ENCODE peak calls at places on chromosomes 6 and 20, in six cellular contexts. K is heart right ventricle; N is stomach; L is CD8-positive, alpha-beta memory T cell; G is HCT116; X is H1. V is an unnamed sample.

GRCh38 chr6:167455371-167455770 is 130.5 kb downstream of the TTLL2 start:
- DNase-seq in K (no peak), N (no peak), L (no peak), G (no peak), X (no peak), V (no peak)

GRCh38 chr20:62726276-62726675 is 17.6 kb downstream of the NTSR1 start:
- DNase-seq in K (no peak), N (no peak), L (no peak), G (no peak), X (no peak), V (no peak)

GRCh38 chr20:13613917-13614316 is 24.8 kb downstream of the TASP1 start:
- DNase-seq in K (no peak), N (no peak), L (no peak), G (no peak), X (no peak), V (no peak)

GRCh38 chr6:148758492-148758891 is 11.7 kb downstream of the UST start:
- DNase-seq in K (peak), N (no peak), L (peak), G (no peak), X (no peak), V (no peak)

GRCh38 chr6:170250451-170250850 is 40.4 kb downstream of the DLL1 start:
- DNase-seq in K (no peak), N (no peak), L (no peak), G (no peak), X (no peak), V (no peak)

GRCh38 chr6:118469468-118469867 is 78.6 kb upstream of the PLN start:
- DNase-seq in K (no peak), N (no peak), L (no peak), G (no peak), X (no peak), V (no peak)

GRCh38 chr6:35737413-35738211 is 780 bp downstream of the ARMC12 start:
- DNase-seq in K (no peak), N (no peak), L (no peak), G (peak), X (no peak), V (peak)

GRCh38 chr20:25364180-25364788 is 26.4 kb downstream of the ABHD12 start:
- DNase-seq in K (no peak), N (no peak), L (no peak), G (no peak), X (no peak), V (no peak)

GRCh38 chr20:53773792-53774371 is 180.2 kb upstream of the ZNF217 start:
- DNase-seq in K (no peak), N (no peak), L (no peak), G (peak), X (no peak), V (no peak)

GRCh38 chr6:146026873-146027272 is 2.0 kb upstream of the GRM1 start:
- DNase-seq in K (no peak), N (no peak), L (no peak), G (no peak), X (no peak), V (no peak)

GRCh38 chr6:3913077-3913957 is 64.1 kb downstream of the FAM50B start:
- DNase-seq in K (peak), N (peak), L (no peak), G (peak), X (no peak), V (no peak)

GRCh38 chr20:57618091-57618765 is 2.0 kb downstream of the ZBP1 start:
- DNase-seq in K (no peak), N (no peak), L (peak), G (peak), X (no peak), V (no peak)

GRCh38 chr6:108622601-108623335 is 62.1 kb downstream of the FOXO3 start:
- DNase-seq in K (peak), N (no peak), L (no peak), G (no peak), X (no peak), V (no peak)

GRCh38 chr6:45643136-45643535 is 265.4 kb upstream of the SUPT3H start:
- DNase-seq in K (no peak), N (no peak), L (no peak), G (no peak), X (no peak), V (no peak)

GRCh38 chr6:26125015-26125690 is 37.9 kb downstream of the HFE start:
- DNase-seq in K (no peak), N (peak), L (peak), G (no peak), X (no peak), V (no peak)

GRCh38 chr6:51266569-51266968 is 447.9 kb downstream of the TFAP2B start:
- DNase-seq in K (no peak), N (no peak), L (no peak), G (no peak), X (no peak), V (no peak)

GRCh38 chr6:88872962-88873361 is 90.5 kb downstream of the RNGTT start:
- DNase-seq in K (no peak), N (no peak), L (no peak), G (no peak), X (no peak), V (no peak)

GRCh38 chr6:36368921-36369880 is 18.3 kb downstream of the ETV7 start:
- DNase-seq in K (no peak), N (no peak), L (no peak), G (no peak), X (no peak), V (no peak)

GRCh38 chr20:14337400-14338171 is at the start of gene FLRT3:
- DNase-seq in K (peak), N (peak), L (no peak), G (peak), X (peak), V (peak)

DNA sequence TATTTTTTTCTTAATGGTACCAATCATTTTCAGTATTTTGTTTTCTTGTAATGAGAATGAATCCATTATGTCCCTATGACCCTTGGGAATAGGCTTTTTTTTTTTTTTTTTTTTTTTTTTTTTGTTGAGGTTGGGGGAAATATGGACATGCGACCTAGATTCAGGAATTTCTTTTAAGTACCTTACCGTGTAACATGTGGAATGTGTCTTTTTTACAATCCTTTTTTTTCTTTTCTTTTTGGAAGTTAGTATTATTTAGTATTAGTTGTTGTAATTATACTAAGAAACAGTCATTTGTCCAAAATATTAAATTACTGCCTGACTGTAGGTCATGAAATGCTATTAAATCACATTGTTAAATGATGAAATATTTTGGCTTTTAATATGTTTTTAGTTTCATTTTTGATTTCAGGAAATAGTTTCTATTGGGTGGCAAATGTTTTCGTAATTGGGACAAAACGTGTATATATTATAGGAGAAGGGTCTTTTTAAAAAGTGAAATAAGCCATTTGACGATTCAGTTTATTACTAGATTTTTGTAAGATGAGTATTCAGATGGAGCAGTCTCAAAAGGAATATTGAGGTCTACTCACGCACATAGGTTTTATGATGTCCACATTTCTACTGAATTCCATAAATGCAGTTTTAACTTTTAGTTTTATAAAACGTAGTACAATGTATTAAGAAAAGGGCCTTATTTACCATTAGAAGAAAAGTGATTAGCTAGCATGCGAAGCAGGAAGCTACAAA is 4.9 kb downstream of the ARID1B start:
- DNase-seq in K (no peak), N (no peak), L (no peak), G (no peak), X (no peak), V (no peak)
- H3K27ac ChIP-seq in K (peak), N (peak), L (peak), G (no peak), X (no peak), V (no peak)

DNA sequence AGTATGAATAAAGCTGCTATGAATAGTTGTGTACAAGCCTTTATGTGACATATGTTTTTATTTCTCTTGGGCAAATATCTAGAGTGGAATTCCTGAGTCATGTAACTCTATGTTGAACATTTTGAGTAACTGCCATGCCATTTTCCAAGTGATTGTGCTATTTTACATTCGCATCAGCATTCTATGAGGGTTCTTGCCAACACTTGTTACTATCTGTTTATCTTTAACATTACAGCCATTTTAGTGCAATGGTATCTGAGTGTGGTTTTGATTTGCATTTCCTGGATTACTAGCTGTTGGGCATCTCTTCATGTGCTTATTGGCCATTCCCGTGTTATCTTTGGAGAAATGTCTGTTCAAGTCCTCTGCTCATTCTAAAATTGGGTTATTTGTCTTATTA is 19.1 kb downstream of the MYT1 start:
- DNase-seq in K (no peak), N (no peak), L (no peak), G (no peak), X (no peak), V (no peak)
- H3K27ac ChIP-seq in K (no peak), N (no peak), L (no peak), G (no peak), X (no peak), V (no peak)

DNA sequence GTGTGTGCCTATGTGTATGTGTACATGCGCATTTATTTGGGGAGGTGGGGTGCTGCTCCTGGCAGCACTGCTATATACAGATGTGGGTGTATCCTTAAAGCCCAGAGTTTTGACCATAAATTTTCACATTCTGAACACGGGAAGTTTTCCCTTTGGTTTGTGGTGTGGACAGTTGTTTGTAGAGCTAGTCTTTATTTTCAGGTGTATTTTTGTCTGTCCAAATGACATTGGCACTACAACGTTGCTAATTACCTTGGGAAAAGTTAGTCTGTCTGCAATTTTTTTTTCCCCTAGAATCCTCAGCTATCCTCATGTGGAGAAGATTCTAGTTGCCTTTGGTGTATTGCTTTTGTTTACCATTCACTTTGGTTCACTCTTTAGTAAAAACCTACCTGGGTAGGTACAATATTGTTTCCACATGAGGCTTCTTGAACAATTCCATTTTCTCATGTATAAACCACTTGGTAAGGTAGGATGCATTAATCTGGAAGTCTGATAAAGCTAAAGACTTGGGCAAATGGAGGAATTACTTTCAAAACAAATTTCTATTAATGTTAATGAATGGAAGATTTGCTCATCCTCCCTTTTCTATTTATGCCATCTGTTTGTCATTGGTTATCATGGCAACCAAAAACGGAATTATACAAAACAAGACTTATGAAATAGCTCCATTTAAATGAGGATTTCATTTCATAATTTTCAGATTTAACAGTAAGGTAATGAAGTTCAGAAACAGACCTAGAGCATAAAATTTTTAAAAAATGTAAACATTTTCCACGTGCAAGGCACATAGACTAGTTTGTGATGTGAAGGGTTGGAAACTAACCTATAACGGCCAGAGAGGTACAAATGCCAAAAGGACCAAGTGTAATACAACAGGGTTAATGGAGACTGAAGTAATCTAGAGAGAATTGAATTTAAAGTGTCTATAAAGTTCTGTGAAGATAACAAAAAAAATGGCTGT is 3.9 kb downstream of the CCN2 start:
- DNase-seq in K (no peak), N (no peak), L (no peak), G (no peak), X (no peak), V (no peak)
- H3K27ac ChIP-seq in K (no peak), N (peak), L (no peak), G (no peak), X (no peak), V (no peak)

GRCh38 chr6:41887355-41887754 is 7.8 kb downstream of the USP49 start:
- DNase-seq in K (no peak), N (no peak), L (no peak), G (no peak), X (no peak), V (no peak)
- H3K27ac ChIP-seq in K (no peak), N (no peak), L (no peak), G (no peak), X (no peak), V (no peak)

DNA sequence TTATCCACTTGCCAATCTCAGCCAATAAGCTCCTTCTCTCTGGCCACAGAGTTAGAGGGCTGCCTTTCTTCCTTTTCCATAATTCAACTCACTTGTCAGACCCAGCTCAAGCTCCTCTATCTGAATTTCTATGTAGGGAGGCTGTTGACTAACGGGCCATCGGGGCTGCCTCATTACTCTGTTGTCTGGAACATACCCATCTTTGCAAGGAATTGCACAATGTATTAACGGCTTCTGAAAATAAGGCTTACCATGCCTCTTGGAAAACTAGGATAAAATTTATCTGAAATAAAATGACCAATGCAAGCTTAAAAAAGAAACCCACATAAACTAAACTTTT is 28.5 kb upstream of the KIF6 start:
- DNase-seq in K (no peak), N (no peak), L (no peak), G (no peak), X (no peak), V (no peak)
- H3K27ac ChIP-seq in K (no peak), N (peak), L (no peak), G (no peak), X (no peak), V (peak)

DNA sequence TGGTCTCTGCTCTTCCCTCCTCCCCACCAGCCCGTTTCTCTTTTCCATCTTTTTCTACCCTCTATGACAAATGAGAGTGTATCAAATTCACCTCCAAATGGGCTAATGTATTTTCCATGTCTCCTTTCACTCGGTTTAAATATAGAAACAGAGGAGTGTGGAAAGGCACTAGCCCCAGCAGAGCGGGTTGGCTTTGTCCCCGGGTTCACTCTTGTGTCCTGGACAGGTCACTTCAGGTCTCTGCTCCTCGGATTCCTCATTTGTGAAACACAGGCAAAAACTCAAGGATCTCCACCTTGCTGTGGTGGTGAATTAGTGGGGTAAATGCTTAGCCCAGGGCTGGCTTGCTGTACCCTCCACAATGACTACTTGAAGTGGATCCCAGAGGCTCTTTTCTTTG is 293.1 kb downstream of the THBS2 start:
- DNase-seq in K (no peak), N (no peak), L (no peak), G (no peak), X (no peak), V (no peak)
- H3K27ac ChIP-seq in K (no peak), N (no peak), L (no peak), G (no peak), X (no peak), V (no peak)

GRCh38 chr6:11277275-11278206 is 45.1 kb upstream of the NEDD9 start:
- DNase-seq in K (no peak), N (no peak), L (peak), G (no peak), X (peak), V (no peak)
- H3K27ac ChIP-seq in K (no peak), N (peak), L (peak), G (no peak), X (no peak), V (no peak)